ENCODE peak calls at places on chromosomes 13 and 19, in six cellular contexts. U is esophagus squamous epithelium; T is C1 segment of cervical spinal cord; L is stimulated activated CD4-positive, alpha-beta T cell treated with anti-CD3 and anti-CD28 coated beads, Interleukin-12 subunit alpha, Interleukin-12 subunit beta, amount 100 ng/mL, for 24 hours; X is DMS53; B is skeletal muscle cell. P is an unnamed sample.

GRCh38 chr19:44111910-44112463 is 1.2 kb upstream of the ZNF225 start:
- DNase-seq in B (peak; percentile 58), T (no peak), X (peak; percentile 99), L (no peak), U (no peak), P (peak; percentile 36)

GRCh38 chr13:110419391-110419791 is 112.3 kb downstream of the COL4A2 start:
- DNase-seq in U (no peak), L (no peak), B (no peak), X (no peak), T (no peak), P (no peak)

GRCh38 chr13:38590796-38591507 is 95.9 kb upstream of the FREM2 start:
- DNase-seq in B (no peak), U (no peak), X (peak; percentile 87), L (no peak), T (no peak), P (peak; percentile 64)

GRCh38 chr13:27631156-27631555 is 9.5 kb downstream of the POLR1D start:
- DNase-seq in L (no peak), B (no peak), X (no peak), U (no peak), T (no peak), P (no peak)

GRCh38 chr19:43470288-43470687 is 4.9 kb upstream of the LYPD3 start:
- DNase-seq in T (no peak), U (no peak), X (no peak), B (no peak), L (no peak), P (no peak)

GRCh38 chr19:1266818-1267440 is 2.2 kb upstream of the CIRBP start:
- DNase-seq in B (no peak), U (no peak), X (peak; percentile 81), T (peak; percentile 55), L (peak; percentile 63), P (no peak)

GRCh38 chr19:36436531-36436930 is 18.1 kb upstream of the ZFP82 start:
- DNase-seq in U (no peak), X (peak; percentile 65), L (no peak), B (no peak), T (no peak), P (no peak)

GRCh38 chr19:10416380-10417257 is 3.7 kb upstream of the PDE4A start:
- DNase-seq in U (peak; percentile 38), T (no peak), X (peak; percentile 97), B (peak; percentile 55), L (peak; percentile 87), P (peak; percentile 90)

GRCh38 chr19:38384209-38385027 is 3.4 kb downstream of the GGN start:
- DNase-seq in B (no peak), T (no peak), U (no peak), X (peak; percentile 62), L (no peak), P (no peak)

GRCh38 chr13:108326318-108326717 is 56.8 kb downstream of the TNFSF13B start:
- DNase-seq in U (no peak), B (no peak), L (no peak), X (peak; percentile 70), T (no peak), P (peak; percentile 78)

GRCh38 chr13:112726018-112726767 is 36.4 kb downstream of the ATP11A start:
- DNase-seq in X (peak; percentile 72), B (no peak), T (no peak), L (no peak), U (no peak), P (peak; percentile 80)

GRCh38 chr13:95228130-95228529 is 73.1 kb downstream of the ABCC4 start:
- DNase-seq in U (no peak), T (no peak), L (no peak), B (no peak), X (no peak), P (no peak)

GRCh38 chr13:99553033-99553432 is 51.8 kb downstream of the TM9SF2 start:
- DNase-seq in L (no peak), B (no peak), U (no peak), T (no peak), X (no peak), P (no peak)

GRCh38 chr13:21297452-21297851 is 121.0 kb downstream of the MRPL57 start:
- DNase-seq in U (no peak), L (no peak), X (peak; percentile 61), B (no peak), T (no peak), P (no peak)

GRCh38 chr19:46601318-46602224 is at the start of gene CALM3:
- DNase-seq in U (no peak), X (peak; percentile 42), L (no peak), T (no peak), B (no peak), P (peak; percentile 50)

GRCh38 chr13:113582841-113583631 is 1.5 kb upstream of the TFDP1 start:
- DNase-seq in U (no peak), L (no peak), T (no peak), B (no peak), X (no peak), P (no peak)

GRCh38 chr13:37481005-37481857 is 117.3 kb downstream of the POSTN start:
- DNase-seq in X (peak; percentile 57), B (peak; percentile 67), L (no peak), U (no peak), T (no peak), P (no peak)

GRCh38 chr19:44672226-44672625 is 944 bp downstream of the CEACAM19 start:
- DNase-seq in U (no peak), L (no peak), T (no peak), X (peak; percentile 17), B (no peak), P (no peak)

GRCh38 chr19:29467824-29468401 is 57.9 kb upstream of the VSTM2B start:
- DNase-seq in X (peak; percentile 72), U (no peak), B (no peak), L (peak; percentile 14), T (no peak), P (peak; percentile 30)

GRCh38 chr13:76027131-76027530 is 391.0 kb downstream of the LMO7 start:
- DNase-seq in T (no peak), L (no peak), X (no peak), B (no peak), U (no peak), P (no peak)

GRCh38 chr19:14366529-14366928 is 14.7 kb upstream of the ADGRE5 start:
- DNase-seq in T (no peak), X (peak; percentile 93), U (peak; percentile 46), L (peak; percentile 81), B (peak; percentile 58), P (peak; percentile 69)

GRCh38 chr19:1933245-1933644 is 7.7 kb upstream of the CSNK1G2 start:
- DNase-seq in L (no peak), U (no peak), T (no peak), B (no peak), X (no peak), P (no peak)

GRCh38 chr13:43303040-43303729 is 279.8 kb downstream of the DNAJC15 start:
- DNase-seq in L (no peak), X (peak; percentile 75), T (peak; percentile 24), B (peak; percentile 33), U (no peak), P (peak; percentile 66)

GRCh38 chr13:96473463-96474157 is 383.7 kb downstream of the HS6ST3 start:
- DNase-seq in X (no peak), U (no peak), T (no peak), L (no peak), B (no peak), P (no peak)

P was measured in NCI-H146.